ENCODE peak calls at places on chromosomes 2 and 18, in seven cellular contexts. T is M059J; Z is T-helper 2 cell; M is stimulated activated CD8-positive, alpha-beta memory T cell treated with anti-CD3 and anti-CD28 coated beads, Interleukin-4, amount 100 ng/mL, for 1 hour; A is H54; N is activated naive CD4-positive, alpha-beta T cell; U is amniotic stem cell. D is an unnamed sample.
A peak's percentile ranks its signal among the peaks of the same experiment; 100 is the strongest.

GRCh38 chr2:237474931-237475703 is 11.9 kb upstream of the MLPH start:
- DNase-seq in T (peak; percentile 70), Z (peak; percentile 56), M (peak; percentile 41), A (peak; percentile 60), N (peak; percentile 48), U (peak; percentile 40), D (peak; percentile 70)

GRCh38 chr2:98382739-98383138 is 36.5 kb downstream of the CNGA3 start:
- DNase-seq in T (no peak), Z (no peak), M (no peak), A (no peak), N (no peak), U (no peak), D (no peak)

GRCh38 chr2:36785179-36785795 is 88.8 kb downstream of the VIT start:
- DNase-seq in T (peak; percentile 63), Z (no peak), M (no peak), A (peak; percentile 54), N (peak; percentile 19), U (no peak), D (peak; percentile 30)

GRCh38 chr2:14524041-14524802 is 108.3 kb upstream of the LRATD1 start:
- DNase-seq in T (peak; percentile 74), Z (no peak), M (no peak), A (peak; percentile 24), N (no peak), U (no peak), D (peak; percentile 76)

GRCh38 chr18:37270046-37270665 is 295.4 kb downstream of the CELF4 start:
- DNase-seq in T (peak; percentile 38), Z (no peak), M (no peak), A (no peak), N (no peak), U (peak; percentile 8), D (peak; percentile 22)

GRCh38 chr2:31922542-31923408 is 88.0 kb downstream of the MEMO1 start:
- DNase-seq in T (no peak), Z (no peak), M (no peak), A (no peak), N (no peak), U (no peak), D (no peak)

GRCh38 chr2:57575703-57576268 is 470.8 kb upstream of the VRK2 start:
- DNase-seq in T (no peak), Z (no peak), M (no peak), A (no peak), N (no peak), U (no peak), D (no peak)

GRCh38 chr2:223465793-223466192 is 136.4 kb downstream of the SCG2 start:
- DNase-seq in T (peak; percentile 98), Z (no peak), M (no peak), A (peak; percentile 45), N (no peak), U (peak; percentile 49), D (peak; percentile 98)

GRCh38 chr2:218228366-218229092 is 11.5 kb downstream of the ARPC2 start:
- DNase-seq in T (peak; percentile 61), Z (no peak), M (no peak), A (no peak), N (no peak), U (no peak), D (no peak)

GRCh38 chr18:36756262-36756661 is 72.5 kb downstream of the TPGS2 start:
- DNase-seq in T (no peak), Z (no peak), M (no peak), A (no peak), N (no peak), U (peak; percentile 33), D (peak; percentile 48)

GRCh38 chr2:96184188-96184587 is 24.4 kb downstream of the STARD7 start:
- DNase-seq in T (no peak), Z (no peak), M (no peak), A (no peak), N (no peak), U (no peak), D (no peak)

GRCh38 chr2:44944102-44944951 is 2.8 kb downstream of the SIX3 start:
- DNase-seq in T (no peak), Z (no peak), M (no peak), A (no peak), N (no peak), U (no peak), D (no peak)

GRCh38 chr2:172065086-172065485 is 20.2 kb upstream of the DLX1 start:
- DNase-seq in T (no peak), Z (no peak), M (no peak), A (no peak), N (no peak), U (no peak), D (no peak)

GRCh38 chr2:167551411-167551810 is 663.1 kb downstream of the XIRP2 start:
- DNase-seq in T (no peak), Z (no peak), M (no peak), A (no peak), N (no peak), U (no peak), D (no peak)

GRCh38 chr18:8654482-8655451 is 45.5 kb downstream of the RAB12 start:
- DNase-seq in T (no peak), Z (no peak), M (no peak), A (peak; percentile 28), N (no peak), U (no peak), D (no peak)

GRCh38 chr2:165274698-165275097 is 35.5 kb downstream of the SCN2A start:
- DNase-seq in T (no peak), Z (no peak), M (no peak), A (no peak), N (no peak), U (no peak), D (peak; percentile 14)

GRCh38 chr18:26813043-26813442 is 52.5 kb downstream of the AQP4 start:
- DNase-seq in T (peak; percentile 41), Z (no peak), M (no peak), A (no peak), N (no peak), U (no peak), D (peak; percentile 3)

GRCh38 chr18:56641714-56642331 is 3.4 kb upstream of the TXNL1 start:
- DNase-seq in T (peak; percentile 76), Z (no peak), M (no peak), A (no peak), N (no peak), U (no peak), D (peak; percentile 68)

GRCh38 chr2:23480991-23481797 is 96.2 kb downstream of the KLHL29 start:
- DNase-seq in T (peak; percentile 76), Z (no peak), M (no peak), A (peak; percentile 82), N (no peak), U (no peak), D (peak; percentile 88)

GRCh38 chr2:225090746-225091145 is 48.5 kb upstream of the DOCK10 start:
- DNase-seq in T (peak; percentile 60), Z (no peak), M (no peak), A (no peak), N (no peak), U (no peak), D (peak; percentile 70)

D was measured in astrocyte.